ENCODE peak calls at places on chromosomes 4 and X, in five cellular contexts. K, C, W, D and A are unnamed samples.

GRCh38 chrX:39845289-39845688 is 252.5 kb downstream of the BCOR start:
- DNase-seq in C (no peak), K (no peak), D (no peak), W (no peak), A (no peak)

GRCh38 chrX:46777971-46778810 is 19.3 kb upstream of the SLC9A7 start:
- DNase-seq in W (no peak), D (no peak), K (no peak), C (peak), A (no peak)

GRCh38 chr4:185682236-185682635 is 129.8 kb downstream of the SORBS2 start:
- DNase-seq in W (no peak), D (no peak), K (no peak), C (peak), A (no peak)

GRCh38 chr4:13912436-13912835 is 284.9 kb upstream of the BOD1L1 start:
- DNase-seq in W (no peak), C (no peak), D (no peak), K (no peak), A (no peak)

GRCh38 chr4:70152088-70152487 is 1.9 kb upstream of the PRR27 start:
- DNase-seq in C (no peak), W (no peak), K (no peak), D (no peak), A (no peak)

GRCh38 chr4:89549907-89550306 is 242.3 kb upstream of the GPRIN3 start:
- DNase-seq in D (no peak), C (peak), K (no peak), W (no peak), A (no peak)

GRCh38 chrX:54776987-54777672 is 20.9 kb downstream of the ITIH6 start:
- DNase-seq in D (no peak), C (no peak), W (no peak), K (no peak), A (no peak)

GRCh38 chr4:177921715-177922114 is 479.5 kb upstream of the AGA start:
- DNase-seq in C (no peak), D (no peak), K (no peak), W (no peak), A (no peak)

GRCh38 chrX:25016938-25017598 is 1.3 kb upstream of the ARX start:
- DNase-seq in C (no peak), K (no peak), D (no peak), W (no peak), A (no peak)

GRCh38 chr4:7395635-7396034 is 39.1 kb downstream of the PSAPL1 start:
- DNase-seq in C (no peak), K (no peak), D (no peak), W (no peak), A (no peak)

GRCh38 chr4:174036111-174036510 is 247.4 kb downstream of the FBXO8 start:
- DNase-seq in W (no peak), D (peak), C (peak), K (peak), A (no peak)

GRCh38 chr4:212438-213174 is 88.3 kb downstream of the ZNF718 start:
- DNase-seq in K (no peak), W (no peak), D (peak), C (peak), A (peak)

GRCh38 chrX:65545456-65545855 is 10.9 kb upstream of the LAS1L start:
- DNase-seq in W (no peak), D (no peak), C (no peak), K (no peak), A (no peak)

GRCh38 chr4:112509243-112510190 is 6.5 kb downstream of the NEUROG2 start:
- DNase-seq in D (no peak), K (peak), C (no peak), W (no peak), A (peak)

GRCh38 chr4:158259955-158260575 is 49.8 kb downstream of the TMEM144 start:
- DNase-seq in K (no peak), D (peak), C (peak), W (no peak), A (no peak)

GRCh38 chrX:20545538-20545937 is 278.8 kb upstream of the RPS6KA3 start:
- DNase-seq in D (no peak), C (peak), W (no peak), K (no peak), A (no peak)